ENCODE peak calls at places on chromosomes 4 and X, in seven cellular contexts. One of them, this sample, is unnamed.

GRCh38 chr4:181176306-181176705 is 1066.9 kb upstream of the TENM3 start:
- DNase-seq in spleen: no peak
- DNase-seq in vagina: no peak
- DNase-seq in HCT116: no peak
- DNase-seq in breast epithelium: no peak
- DNase-seq in sigmoid colon: no peak
- DNase-seq in suprapubic skin: no peak
- DNase-seq in this sample: no peak

GRCh38 chr4:45347056-45347455 is 620.7 kb upstream of the GNPDA2 start:
- DNase-seq in HCT116: no peak
- DNase-seq in breast epithelium: no peak
- DNase-seq in vagina: no peak
- DNase-seq in sigmoid colon: no peak
- DNase-seq in suprapubic skin: no peak
- DNase-seq in spleen: no peak
- DNase-seq in this sample: no peak

GRCh38 chr4:74097631-74098550 is 1.1 kb downstream of the CXCL2 start:
- DNase-seq in breast epithelium: no peak
- DNase-seq in sigmoid colon: no peak
- DNase-seq in vagina: no peak
- DNase-seq in spleen: no peak
- DNase-seq in suprapubic skin: no peak
- DNase-seq in HCT116: no peak
- DNase-seq in this sample: no peak

GRCh38 chrX:119502727-119503483 is 34.7 kb downstream of the SLC25A5 start:
- DNase-seq in vagina: no peak
- DNase-seq in breast epithelium: no peak
- DNase-seq in sigmoid colon: peak
- DNase-seq in suprapubic skin: peak
- DNase-seq in spleen: no peak
- DNase-seq in HCT116: no peak
- DNase-seq in this sample: peak

GRCh38 chrX:119008122-119008744 is 33.8 kb downstream of the LONRF3 start:
- DNase-seq in vagina: no peak
- DNase-seq in HCT116: no peak
- DNase-seq in breast epithelium: no peak
- DNase-seq in suprapubic skin: no peak
- DNase-seq in spleen: no peak
- DNase-seq in sigmoid colon: no peak
- DNase-seq in this sample: peak

GRCh38 chr4:150402968-150403367 is 179.0 kb upstream of the MAB21L2 start:
- DNase-seq in sigmoid colon: peak
- DNase-seq in spleen: no peak
- DNase-seq in HCT116: no peak
- DNase-seq in suprapubic skin: no peak
- DNase-seq in breast epithelium: no peak
- DNase-seq in vagina: no peak
- DNase-seq in this sample: peak

GRCh38 chrX:68695206-68695845 is 47.9 kb downstream of the STARD8 start:
- DNase-seq in vagina: no peak
- DNase-seq in sigmoid colon: no peak
- DNase-seq in HCT116: no peak
- DNase-seq in suprapubic skin: no peak
- DNase-seq in spleen: peak
- DNase-seq in breast epithelium: no peak
- DNase-seq in this sample: no peak

GRCh38 chrX:13489451-13489850 is 80.0 kb upstream of the EGFL6 start:
- DNase-seq in breast epithelium: no peak
- DNase-seq in HCT116: no peak
- DNase-seq in spleen: no peak
- DNase-seq in suprapubic skin: peak
- DNase-seq in sigmoid colon: peak
- DNase-seq in vagina: no peak
- DNase-seq in this sample: peak

GRCh38 chrX:39886282-39886681 is 211.5 kb downstream of the BCOR start:
- DNase-seq in spleen: no peak
- DNase-seq in vagina: no peak
- DNase-seq in HCT116: no peak
- DNase-seq in suprapubic skin: no peak
- DNase-seq in sigmoid colon: no peak
- DNase-seq in breast epithelium: no peak
- DNase-seq in this sample: peak

GRCh38 chr4:141142423-141142822 is 9.2 kb upstream of the RNF150 start:
- DNase-seq in breast epithelium: no peak
- DNase-seq in sigmoid colon: no peak
- DNase-seq in suprapubic skin: no peak
- DNase-seq in HCT116: no peak
- DNase-seq in vagina: no peak
- DNase-seq in spleen: no peak
- DNase-seq in this sample: no peak

GRCh38 chr4:80307183-80307735 is 28.3 kb upstream of the CFAP299 start:
- DNase-seq in HCT116: no peak
- DNase-seq in spleen: no peak
- DNase-seq in suprapubic skin: no peak
- DNase-seq in sigmoid colon: no peak
- DNase-seq in vagina: no peak
- DNase-seq in breast epithelium: no peak
- DNase-seq in this sample: no peak

GRCh38 chr4:169252339-169253086 is 18.2 kb downstream of the SH3RF1 start:
- DNase-seq in sigmoid colon: no peak
- DNase-seq in suprapubic skin: no peak
- DNase-seq in vagina: no peak
- DNase-seq in breast epithelium: no peak
- DNase-seq in spleen: no peak
- DNase-seq in HCT116: no peak
- DNase-seq in this sample: no peak

GRCh38 chr4:159105063-159105414 is 2.2 kb downstream of the RAPGEF2 start:
- DNase-seq in vagina: no peak
- DNase-seq in HCT116: no peak
- DNase-seq in spleen: no peak
- DNase-seq in suprapubic skin: no peak
- DNase-seq in sigmoid colon: no peak
- DNase-seq in breast epithelium: no peak
- DNase-seq in this sample: no peak

GRCh38 chrX:150507251-150507856 is 61.1 kb upstream of the MTM1 start:
- DNase-seq in vagina: no peak
- DNase-seq in sigmoid colon: no peak
- DNase-seq in HCT116: no peak
- DNase-seq in spleen: no peak
- DNase-seq in breast epithelium: no peak
- DNase-seq in suprapubic skin: no peak
- DNase-seq in this sample: no peak

GRCh38 chr4:124278477-124278876 is 434.1 kb downstream of the ANKRD50 start:
- DNase-seq in vagina: no peak
- DNase-seq in HCT116: no peak
- DNase-seq in sigmoid colon: no peak
- DNase-seq in breast epithelium: no peak
- DNase-seq in spleen: no peak
- DNase-seq in suprapubic skin: no peak
- DNase-seq in this sample: no peak

GRCh38 chr4:86910820-86911684 is 18.8 kb upstream of the C4orf36 start:
- DNase-seq in sigmoid colon: no peak
- DNase-seq in HCT116: no peak
- DNase-seq in spleen: no peak
- DNase-seq in suprapubic skin: no peak
- DNase-seq in vagina: no peak
- DNase-seq in breast epithelium: no peak
- DNase-seq in this sample: no peak

GRCh38 chrX:14913241-14913640 is 40.0 kb downstream of the MOSPD2 start:
- DNase-seq in suprapubic skin: no peak
- DNase-seq in vagina: no peak
- DNase-seq in spleen: no peak
- DNase-seq in sigmoid colon: no peak
- DNase-seq in breast epithelium: no peak
- DNase-seq in HCT116: no peak
- DNase-seq in this sample: no peak

GRCh38 chrX:138928737-138929459 is 217.4 kb upstream of the FGF13 start:
- DNase-seq in spleen: no peak
- DNase-seq in vagina: no peak
- DNase-seq in HCT116: no peak
- DNase-seq in suprapubic skin: no peak
- DNase-seq in breast epithelium: no peak
- DNase-seq in sigmoid colon: no peak
- DNase-seq in this sample: no peak

GRCh38 chr4:185695743-185696142 is 116.3 kb downstream of the SORBS2 start:
- DNase-seq in spleen: no peak
- DNase-seq in HCT116: no peak
- DNase-seq in vagina: no peak
- DNase-seq in sigmoid colon: no peak
- DNase-seq in breast epithelium: no peak
- DNase-seq in suprapubic skin: no peak
- DNase-seq in this sample: no peak

GRCh38 chr4:112813790-112814189 is 176.8 kb downstream of the LARP7 start:
- DNase-seq in breast epithelium: no peak
- DNase-seq in sigmoid colon: no peak
- DNase-seq in vagina: no peak
- DNase-seq in HCT116: no peak
- DNase-seq in spleen: no peak
- DNase-seq in suprapubic skin: no peak
- DNase-seq in this sample: no peak

GRCh38 chrX:153516055-153516454 is 1.4 kb upstream of the ATP2B3 start:
- DNase-seq in suprapubic skin: no peak
- DNase-seq in HCT116: no peak
- DNase-seq in spleen: no peak
- DNase-seq in vagina: no peak
- DNase-seq in breast epithelium: no peak
- DNase-seq in sigmoid colon: no peak
- DNase-seq in this sample: no peak

GRCh38 chr4:162163892-162164759 is at the start of gene FSTL5:
- DNase-seq in breast epithelium: no peak
- DNase-seq in spleen: peak
- DNase-seq in sigmoid colon: peak
- DNase-seq in suprapubic skin: no peak
- DNase-seq in HCT116: no peak
- DNase-seq in vagina: no peak
- DNase-seq in this sample: peak

GRCh38 chr4:163565228-163566040 is 70.9 kb downstream of the TMA16 start:
- DNase-seq in HCT116: no peak
- DNase-seq in suprapubic skin: no peak
- DNase-seq in vagina: no peak
- DNase-seq in breast epithelium: no peak
- DNase-seq in spleen: no peak
- DNase-seq in sigmoid colon: no peak
- DNase-seq in this sample: no peak

GRCh38 chr4:173919196-173919595 is 364.3 kb downstream of the FBXO8 start:
- DNase-seq in spleen: no peak
- DNase-seq in breast epithelium: no peak
- DNase-seq in HCT116: no peak
- DNase-seq in sigmoid colon: no peak
- DNase-seq in vagina: no peak
- DNase-seq in suprapubic skin: no peak
- DNase-seq in this sample: no peak

DNA sequence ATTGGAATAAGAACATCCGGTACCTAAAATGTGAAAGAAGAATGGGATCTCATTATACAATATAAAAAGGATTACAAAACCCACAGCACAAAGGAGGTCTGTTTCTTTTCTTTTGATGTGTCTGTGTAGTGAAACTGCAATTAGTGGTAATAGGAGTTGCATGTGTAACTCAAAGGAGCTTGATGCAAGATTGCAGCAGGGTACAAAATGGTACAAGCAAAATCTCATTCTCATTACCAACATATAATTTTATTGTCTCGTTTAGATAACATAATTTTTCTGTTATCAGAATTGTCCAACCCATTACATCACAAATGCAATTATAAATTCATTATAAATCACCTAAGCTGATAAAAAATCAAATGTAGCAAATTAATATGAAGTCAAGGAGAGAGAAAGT is 47.1 kb upstream of the CCSER1 start:
- DNase-seq in vagina: no peak
- DNase-seq in sigmoid colon: no peak
- DNase-seq in suprapubic skin: no peak
- DNase-seq in breast epithelium: no peak
- DNase-seq in HCT116: no peak
- DNase-seq in spleen: no peak
- DNase-seq in this sample: no peak
- TF ChIP-seq POLR2AphosphoS5 in vagina: no peak
- TF ChIP-seq POLR2AphosphoS5 in sigmoid colon: no peak
- TF ChIP-seq POLR2AphosphoS5 in suprapubic skin: no peak
- TF ChIP-seq POLR2AphosphoS5 in breast epithelium: no peak
- TF ChIP-seq POLR2AphosphoS5 in HCT116: no peak
- TF ChIP-seq POLR2AphosphoS5 in spleen: no peak
- TF ChIP-seq POLR2AphosphoS5 in this sample: no peak

DNA sequence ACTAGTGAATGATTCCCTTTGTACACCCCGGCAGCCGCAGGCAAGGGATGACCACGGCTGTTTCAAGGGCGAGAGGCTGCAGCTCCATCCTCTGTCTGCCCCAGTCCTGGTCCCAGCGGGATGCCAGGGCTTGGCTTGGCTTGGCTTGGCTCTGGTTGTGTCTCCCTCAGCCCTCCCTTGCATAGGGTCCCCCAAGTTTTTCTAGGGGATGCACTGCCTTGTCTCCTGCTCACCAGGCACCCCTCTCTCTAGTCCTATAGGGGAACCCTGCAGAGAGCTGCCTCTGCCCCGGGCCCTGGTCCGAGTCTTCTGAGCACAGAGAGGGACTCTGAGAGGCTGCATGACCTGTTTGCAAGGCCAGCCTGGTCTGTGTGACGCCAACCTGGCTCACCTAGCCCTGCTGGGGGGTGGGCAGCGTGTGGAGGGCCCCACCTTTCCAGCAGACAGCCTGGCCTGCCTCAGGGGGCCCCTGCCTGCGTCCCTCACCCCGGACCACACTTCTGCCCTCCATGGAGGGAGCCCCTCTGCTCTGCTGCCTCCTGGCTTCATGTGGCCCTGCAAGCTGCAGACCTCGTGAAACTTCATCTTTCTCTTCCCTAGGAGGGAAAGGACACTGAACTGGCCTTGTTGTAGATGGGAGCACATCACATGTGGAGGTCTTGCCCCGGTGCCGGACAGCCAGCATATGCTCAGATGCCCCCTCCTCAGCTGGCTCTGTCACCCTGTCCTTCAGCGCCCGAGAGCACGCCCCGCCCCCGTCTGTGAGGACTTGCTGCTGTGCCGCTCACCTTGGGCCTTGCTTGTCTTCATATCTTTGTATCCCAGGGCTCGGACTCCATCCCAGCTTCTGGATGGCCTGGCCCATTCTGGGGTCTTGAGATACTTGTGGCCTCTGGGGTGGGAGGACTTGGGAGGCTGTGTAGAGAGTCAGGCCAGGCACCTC is 16.4 kb downstream of the SORCS2 start:
- DNase-seq in breast epithelium: no peak
- DNase-seq in vagina: no peak
- DNase-seq in sigmoid colon: no peak
- DNase-seq in spleen: no peak
- DNase-seq in HCT116: no peak
- DNase-seq in suprapubic skin: no peak
- DNase-seq in this sample: no peak
- H3K27ac ChIP-seq in breast epithelium: peak
- H3K27ac ChIP-seq in vagina: peak
- H3K27ac ChIP-seq in sigmoid colon: peak
- H3K27ac ChIP-seq in spleen: no peak
- H3K27ac ChIP-seq in HCT116: no peak
- H3K27ac ChIP-seq in suprapubic skin: no peak
- H3K27ac ChIP-seq in this sample: no peak

GRCh38 chr4:82648356-82648755 is 86.6 kb upstream of the TMEM150C start:
- DNase-seq in suprapubic skin: no peak
- DNase-seq in breast epithelium: no peak
- DNase-seq in vagina: no peak
- DNase-seq in spleen: no peak
- DNase-seq in HCT116: no peak
- DNase-seq in sigmoid colon: no peak
- DNase-seq in this sample: no peak
- TF ChIP-seq POLR2A in suprapubic skin: no peak
- TF ChIP-seq POLR2A in breast epithelium: no peak
- TF ChIP-seq POLR2A in vagina: no peak
- TF ChIP-seq POLR2A in spleen: no peak
- TF ChIP-seq POLR2A in HCT116: no peak
- TF ChIP-seq POLR2A in sigmoid colon: no peak
- TF ChIP-seq POLR2A in this sample: no peak

GRCh38 chr4:15718465-15718864 is 15.6 kb downstream of the BST1 start:
- DNase-seq in HCT116: no peak
- DNase-seq in breast epithelium: no peak
- DNase-seq in sigmoid colon: no peak
- DNase-seq in vagina: no peak
- DNase-seq in suprapubic skin: no peak
- DNase-seq in spleen: no peak
- DNase-seq in this sample: no peak
- TF ChIP-seq POLR2AphosphoS5 in HCT116: no peak
- TF ChIP-seq POLR2AphosphoS5 in breast epithelium: no peak
- TF ChIP-seq POLR2AphosphoS5 in sigmoid colon: no peak
- TF ChIP-seq POLR2AphosphoS5 in vagina: no peak
- TF ChIP-seq POLR2AphosphoS5 in suprapubic skin: no peak
- TF ChIP-seq POLR2AphosphoS5 in spleen: no peak
- TF ChIP-seq POLR2AphosphoS5 in this sample: no peak